ENCODE peak calls at places on chromosomes 13 and 19, in ten cellular contexts. One of them, this sample, is unnamed.

GRCh38 chr19:1904385-1905070 is 671 bp upstream of the ADAT3 start:
- DNase-seq in activated CD4-positive, alpha-beta T cell treated with anti-CD3 and anti-CD28 coated beads for 24 hours: no peak
- DNase-seq in CD4-positive, alpha-beta T cell: no peak
- DNase-seq in HuH-7.5: no peak
- DNase-seq in ELF-1: peak; percentile 96
- DNase-seq in EH: no peak
- DNase-seq in OCI-LY7: peak; percentile 90
- DNase-seq in esophagus squamous epithelium: no peak
- DNase-seq in astrocyte of the hippocampus: peak; percentile 58
- DNase-seq in HFF-Myc: no peak
- DNase-seq in this sample: no peak

GRCh38 chr19:13505761-13506549 is at the start of gene CACNA1A:
- DNase-seq in HFF-Myc: no peak
- DNase-seq in activated CD4-positive, alpha-beta T cell treated with anti-CD3 and anti-CD28 coated beads for 24 hours: peak; percentile 10
- DNase-seq in OCI-LY7: no peak
- DNase-seq in EH: peak; percentile 14
- DNase-seq in esophagus squamous epithelium: no peak
- DNase-seq in astrocyte of the hippocampus: peak; percentile 60
- DNase-seq in ELF-1: peak; percentile 27
- DNase-seq in CD4-positive, alpha-beta T cell: peak; percentile 34
- DNase-seq in HuH-7.5: no peak
- DNase-seq in this sample: peak; percentile 19

GRCh38 chr19:18340237-18340989 is at the start of gene PGPEP1:
- DNase-seq in HFF-Myc: no peak
- DNase-seq in EH: peak; percentile 63
- DNase-seq in OCI-LY7: peak; percentile 81
- DNase-seq in ELF-1: peak; percentile 58
- DNase-seq in esophagus squamous epithelium: no peak
- DNase-seq in activated CD4-positive, alpha-beta T cell treated with anti-CD3 and anti-CD28 coated beads for 24 hours: peak; percentile 47
- DNase-seq in astrocyte of the hippocampus: peak; percentile 86
- DNase-seq in CD4-positive, alpha-beta T cell: peak; percentile 72
- DNase-seq in HuH-7.5: peak; percentile 85
- DNase-seq in this sample: peak; percentile 68

GRCh38 chr19:17743874-17744273 is 7.4 kb upstream of the FCHO1 start:
- DNase-seq in CD4-positive, alpha-beta T cell: no peak
- DNase-seq in astrocyte of the hippocampus: peak; percentile 46
- DNase-seq in HFF-Myc: no peak
- DNase-seq in ELF-1: no peak
- DNase-seq in activated CD4-positive, alpha-beta T cell treated with anti-CD3 and anti-CD28 coated beads for 24 hours: no peak
- DNase-seq in OCI-LY7: no peak
- DNase-seq in HuH-7.5: no peak
- DNase-seq in esophagus squamous epithelium: no peak
- DNase-seq in EH: peak; percentile 67
- DNase-seq in this sample: no peak

GRCh38 chr19:5877869-5878268 is 7.5 kb upstream of the FUT5 start:
- DNase-seq in OCI-LY7: no peak
- DNase-seq in activated CD4-positive, alpha-beta T cell treated with anti-CD3 and anti-CD28 coated beads for 24 hours: no peak
- DNase-seq in ELF-1: no peak
- DNase-seq in HuH-7.5: no peak
- DNase-seq in EH: no peak
- DNase-seq in HFF-Myc: no peak
- DNase-seq in CD4-positive, alpha-beta T cell: no peak
- DNase-seq in esophagus squamous epithelium: no peak
- DNase-seq in astrocyte of the hippocampus: no peak
- DNase-seq in this sample: no peak

GRCh38 chr13:101455863-101456262 is 3.4 kb downstream of the ITGBL1 start:
- DNase-seq in activated CD4-positive, alpha-beta T cell treated with anti-CD3 and anti-CD28 coated beads for 24 hours: no peak
- DNase-seq in HFF-Myc: peak; percentile 74
- DNase-seq in ELF-1: no peak
- DNase-seq in astrocyte of the hippocampus: peak; percentile 93
- DNase-seq in esophagus squamous epithelium: no peak
- DNase-seq in EH: peak; percentile 94
- DNase-seq in OCI-LY7: no peak
- DNase-seq in HuH-7.5: no peak
- DNase-seq in CD4-positive, alpha-beta T cell: no peak
- DNase-seq in this sample: peak; percentile 93

GRCh38 chr19:18435185-18435841 is 2.6 kb downstream of the ISYNA1 start:
- DNase-seq in HFF-Myc: no peak
- DNase-seq in activated CD4-positive, alpha-beta T cell treated with anti-CD3 and anti-CD28 coated beads for 24 hours: no peak
- DNase-seq in astrocyte of the hippocampus: no peak
- DNase-seq in esophagus squamous epithelium: no peak
- DNase-seq in EH: no peak
- DNase-seq in ELF-1: no peak
- DNase-seq in HuH-7.5: no peak
- DNase-seq in OCI-LY7: no peak
- DNase-seq in CD4-positive, alpha-beta T cell: no peak
- DNase-seq in this sample: no peak

GRCh38 chr13:28817204-28817603 is 2.9 kb upstream of the MTUS2 start:
- DNase-seq in HuH-7.5: no peak
- DNase-seq in HFF-Myc: no peak
- DNase-seq in activated CD4-positive, alpha-beta T cell treated with anti-CD3 and anti-CD28 coated beads for 24 hours: no peak
- DNase-seq in CD4-positive, alpha-beta T cell: no peak
- DNase-seq in esophagus squamous epithelium: no peak
- DNase-seq in astrocyte of the hippocampus: no peak
- DNase-seq in ELF-1: peak; percentile 32
- DNase-seq in OCI-LY7: no peak
- DNase-seq in EH: no peak
- DNase-seq in this sample: no peak

GRCh38 chr13:40059540-40060232 is 404.2 kb downstream of the COG6 start:
- DNase-seq in astrocyte of the hippocampus: no peak
- DNase-seq in CD4-positive, alpha-beta T cell: no peak
- DNase-seq in ELF-1: no peak
- DNase-seq in esophagus squamous epithelium: no peak
- DNase-seq in OCI-LY7: no peak
- DNase-seq in EH: no peak
- DNase-seq in HuH-7.5: no peak
- DNase-seq in activated CD4-positive, alpha-beta T cell treated with anti-CD3 and anti-CD28 coated beads for 24 hours: no peak
- DNase-seq in HFF-Myc: no peak
- DNase-seq in this sample: no peak

GRCh38 chr19:35451278-35452096 is 3.4 kb downstream of the FFAR2 start:
- DNase-seq in astrocyte of the hippocampus: no peak
- DNase-seq in ELF-1: no peak
- DNase-seq in activated CD4-positive, alpha-beta T cell treated with anti-CD3 and anti-CD28 coated beads for 24 hours: no peak
- DNase-seq in OCI-LY7: peak; percentile 43
- DNase-seq in EH: no peak
- DNase-seq in HFF-Myc: no peak
- DNase-seq in HuH-7.5: no peak
- DNase-seq in esophagus squamous epithelium: no peak
- DNase-seq in CD4-positive, alpha-beta T cell: no peak
- DNase-seq in this sample: no peak

GRCh38 chr19:15780595-15781418 is 6.7 kb upstream of the OR10H5 start:
- DNase-seq in CD4-positive, alpha-beta T cell: no peak
- DNase-seq in esophagus squamous epithelium: no peak
- DNase-seq in HuH-7.5: no peak
- DNase-seq in astrocyte of the hippocampus: no peak
- DNase-seq in OCI-LY7: no peak
- DNase-seq in EH: no peak
- DNase-seq in ELF-1: no peak
- DNase-seq in HFF-Myc: no peak
- DNase-seq in activated CD4-positive, alpha-beta T cell treated with anti-CD3 and anti-CD28 coated beads for 24 hours: no peak
- DNase-seq in this sample: no peak

GRCh38 chr13:59776924-59777690 is 386.6 kb downstream of the DIAPH3 start:
- DNase-seq in esophagus squamous epithelium: no peak
- DNase-seq in HuH-7.5: no peak
- DNase-seq in EH: peak; percentile 90
- DNase-seq in CD4-positive, alpha-beta T cell: no peak
- DNase-seq in activated CD4-positive, alpha-beta T cell treated with anti-CD3 and anti-CD28 coated beads for 24 hours: no peak
- DNase-seq in ELF-1: no peak
- DNase-seq in OCI-LY7: no peak
- DNase-seq in astrocyte of the hippocampus: peak; percentile 48
- DNase-seq in HFF-Myc: no peak
- DNase-seq in this sample: peak; percentile 86

GRCh38 chr13:39263033-39263432 is 224.8 kb downstream of the NHLRC3 start:
- DNase-seq in EH: peak; percentile 47
- DNase-seq in astrocyte of the hippocampus: peak; percentile 50
- DNase-seq in activated CD4-positive, alpha-beta T cell treated with anti-CD3 and anti-CD28 coated beads for 24 hours: peak; percentile 21
- DNase-seq in ELF-1: peak; percentile 32
- DNase-seq in HuH-7.5: peak; percentile 11
- DNase-seq in HFF-Myc: peak; percentile 11
- DNase-seq in CD4-positive, alpha-beta T cell: no peak
- DNase-seq in esophagus squamous epithelium: no peak
- DNase-seq in OCI-LY7: peak; percentile 44
- DNase-seq in this sample: peak; percentile 50

GRCh38 chr19:2207991-2208860 is 27.9 kb downstream of the PLEKHJ1 start:
- DNase-seq in OCI-LY7: peak; percentile 56
- DNase-seq in ELF-1: peak; percentile 75
- DNase-seq in HFF-Myc: peak; percentile 51
- DNase-seq in esophagus squamous epithelium: no peak
- DNase-seq in EH: peak; percentile 91
- DNase-seq in activated CD4-positive, alpha-beta T cell treated with anti-CD3 and anti-CD28 coated beads for 24 hours: no peak
- DNase-seq in HuH-7.5: peak; percentile 56
- DNase-seq in CD4-positive, alpha-beta T cell: no peak
- DNase-seq in astrocyte of the hippocampus: peak; percentile 65
- DNase-seq in this sample: peak; percentile 88

GRCh38 chr13:50914848-50915247 is 5.3 kb downstream of the RNASEH2B start:
- DNase-seq in esophagus squamous epithelium: no peak
- DNase-seq in astrocyte of the hippocampus: peak; percentile 23
- DNase-seq in CD4-positive, alpha-beta T cell: no peak
- DNase-seq in HuH-7.5: no peak
- DNase-seq in ELF-1: no peak
- DNase-seq in EH: peak; percentile 52
- DNase-seq in HFF-Myc: no peak
- DNase-seq in OCI-LY7: peak; percentile 34
- DNase-seq in activated CD4-positive, alpha-beta T cell treated with anti-CD3 and anti-CD28 coated beads for 24 hours: no peak
- DNase-seq in this sample: peak; percentile 53

GRCh38 chr13:48221301-48222190 is 11.5 kb upstream of the ITM2B start:
- DNase-seq in HFF-Myc: no peak
- DNase-seq in OCI-LY7: no peak
- DNase-seq in ELF-1: no peak
- DNase-seq in astrocyte of the hippocampus: no peak
- DNase-seq in activated CD4-positive, alpha-beta T cell treated with anti-CD3 and anti-CD28 coated beads for 24 hours: no peak
- DNase-seq in esophagus squamous epithelium: no peak
- DNase-seq in EH: peak; percentile 3
- DNase-seq in CD4-positive, alpha-beta T cell: no peak
- DNase-seq in HuH-7.5: no peak
- DNase-seq in this sample: no peak

GRCh38 chr19:38661996-38662395 is 14.5 kb downstream of the ACTN4 start:
- DNase-seq in EH: no peak
- DNase-seq in astrocyte of the hippocampus: no peak
- DNase-seq in HFF-Myc: no peak
- DNase-seq in ELF-1: peak; percentile 80
- DNase-seq in CD4-positive, alpha-beta T cell: no peak
- DNase-seq in activated CD4-positive, alpha-beta T cell treated with anti-CD3 and anti-CD28 coated beads for 24 hours: no peak
- DNase-seq in OCI-LY7: no peak
- DNase-seq in HuH-7.5: peak; percentile 31
- DNase-seq in esophagus squamous epithelium: no peak
- DNase-seq in this sample: no peak

GRCh38 chr19:34489175-34489574 is 7.6 kb downstream of the WTIP start:
- DNase-seq in astrocyte of the hippocampus: no peak
- DNase-seq in OCI-LY7: no peak
- DNase-seq in EH: no peak
- DNase-seq in ELF-1: no peak
- DNase-seq in esophagus squamous epithelium: no peak
- DNase-seq in activated CD4-positive, alpha-beta T cell treated with anti-CD3 and anti-CD28 coated beads for 24 hours: no peak
- DNase-seq in HuH-7.5: no peak
- DNase-seq in CD4-positive, alpha-beta T cell: no peak
- DNase-seq in HFF-Myc: no peak
- DNase-seq in this sample: no peak

GRCh38 chr19:11140896-11141295 is 14.7 kb downstream of the SPC24 start:
- DNase-seq in activated CD4-positive, alpha-beta T cell treated with anti-CD3 and anti-CD28 coated beads for 24 hours: no peak
- DNase-seq in CD4-positive, alpha-beta T cell: no peak
- DNase-seq in OCI-LY7: no peak
- DNase-seq in HFF-Myc: no peak
- DNase-seq in esophagus squamous epithelium: no peak
- DNase-seq in ELF-1: no peak
- DNase-seq in HuH-7.5: no peak
- DNase-seq in EH: no peak
- DNase-seq in astrocyte of the hippocampus: no peak
- DNase-seq in this sample: no peak

This sample was measured in EL.